ENCODE peak calls at places on chromosomes 1 and 21, in seven cellular contexts. E is HFFc6; T is head of caudate nucleus; L is activated CD4-positive, alpha-beta memory T cell treated with anti-CD3 and anti-CD28 coated beads, Interleukin-2, amount 10 ng/mL, durations not matched to agents 7 days and 5 days; X is fibroblast of pulmonary artery; S is kidney glomerular epithelial cell; V is iris pigment epithelial cell. R is an unnamed sample.
A peak's percentile ranks its signal among the peaks of the same experiment; 100 is the strongest.

GRCh38 chr1:156750932-156751723 is at the start of gene HDGF:
- DNase-seq in T (peak; percentile 37), V (peak; percentile 38), L (peak; percentile 45), E (no peak), X (no peak), S (no peak), R (no peak)

GRCh38 chr1:156920233-156921052 is at the start of gene LRRC71:
- DNase-seq in S (peak; percentile 59), E (peak; percentile 50), X (peak; percentile 78), T (peak; percentile 63), V (peak; percentile 66), L (peak; percentile 68), R (peak; percentile 75)

GRCh38 chr1:42479621-42480020 is 16.5 kb downstream of the CCDC30 start:
- DNase-seq in E (peak; percentile 7), T (no peak), V (peak; percentile 46), X (peak; percentile 8), S (peak; percentile 13), L (no peak), R (no peak)

GRCh38 chr21:35037384-35038105 is 11.6 kb downstream of the RUNX1 start:
- DNase-seq in E (no peak), T (no peak), L (no peak), V (no peak), S (no peak), X (no peak), R (no peak)

GRCh38 chr1:236774926-236775325 is 20.2 kb upstream of the MTR start:
- DNase-seq in S (peak; percentile 40), V (peak; percentile 43), E (no peak), X (peak; percentile 72), L (no peak), T (no peak), R (no peak)

GRCh38 chr21:16588433-16588860 is 858.7 kb downstream of the USP25 start:
- DNase-seq in T (peak; percentile 82), S (peak; percentile 91), X (peak; percentile 81), E (peak; percentile 89), L (no peak), V (peak; percentile 96), R (peak; percentile 20)

GRCh38 chr1:218585565-218586184 is 240.5 kb downstream of the TGFB2 start:
- DNase-seq in E (peak; percentile 32), S (no peak), T (no peak), V (peak; percentile 90), L (no peak), X (peak; percentile 70), R (no peak)

GRCh38 chr1:53362270-53362669 is 34.4 kb upstream of the LRP8 start:
- DNase-seq in L (no peak), V (no peak), X (no peak), S (no peak), T (no peak), E (no peak), R (no peak)

GRCh38 chr1:223700942-223701637 is 11.2 kb upstream of the CAPN2 start:
- DNase-seq in L (no peak), T (no peak), S (peak; percentile 97), V (peak; percentile 98), E (peak; percentile 97), X (peak; percentile 96), R (no peak)

GRCh38 chr21:26842300-26842699 is 2.9 kb downstream of the ADAMTS1 start:
- DNase-seq in S (no peak), L (no peak), X (peak; percentile 69), V (peak; percentile 63), T (no peak), E (peak; percentile 65), R (no peak)

GRCh38 chr1:51981555-51981954 is 8.9 kb downstream of the RAB3B start:
- DNase-seq in L (no peak), V (no peak), E (no peak), T (no peak), X (no peak), S (no peak), R (no peak)

GRCh38 chr1:44621841-44622286 is 52.4 kb downstream of the TMEM53 start:
- DNase-seq in V (no peak), X (no peak), T (no peak), L (no peak), E (no peak), S (peak; percentile 47), R (no peak)

GRCh38 chr1:175146535-175147213 is 45.9 kb downstream of the KIAA0040 start:
- DNase-seq in T (peak; percentile 61), X (peak; percentile 60), S (peak; percentile 64), L (peak; percentile 70), V (peak; percentile 47), E (peak; percentile 42), R (peak; percentile 52)

GRCh38 chr1:248622491-248623106 is 12.3 kb downstream of the OR2T11 start:
- DNase-seq in E (peak; percentile 14), S (no peak), T (no peak), V (peak; percentile 2), L (no peak), X (peak; percentile 56), R (peak; percentile 13)

GRCh38 chr1:244314921-244315544 is 136.7 kb downstream of the ADSS2 start:
- DNase-seq in L (no peak), E (no peak), S (no peak), X (no peak), V (no peak), T (no peak), R (no peak)

GRCh38 chr1:116847688-116848531 is 61.8 kb upstream of the PTGFRN start:
- DNase-seq in V (peak; percentile 63), X (peak; percentile 65), S (no peak), L (no peak), T (no peak), E (peak; percentile 56), R (no peak)

GRCh38 chr1:220874201-220874655 is 5.0 kb upstream of the HLX start:
- DNase-seq in L (no peak), X (peak; percentile 76), T (no peak), S (peak; percentile 25), V (peak; percentile 53), E (peak; percentile 26), R (peak; percentile 55)

GRCh38 chr1:1763657-1764621 is 14.3 kb downstream of the NADK start:
- DNase-seq in L (no peak), V (peak; percentile 12), S (no peak), X (peak; percentile 42), T (peak; percentile 43), E (no peak), R (no peak)

GRCh38 chr1:198030682-198031081 is 113.5 kb downstream of the LHX9 start:
- DNase-seq in E (no peak), X (peak; percentile 18), T (no peak), V (peak; percentile 10), S (no peak), L (no peak), R (no peak)

R was measured in frontal cortex.